ENCODE peak calls at places on chromosome 5, in five cellular contexts. O, F, Z, C and N are unnamed samples.

GRCh38 chr5:99030871-99031440 is 102.1 kb upstream of the CHD1 start:
- DNase-seq in O (no peak), F (no peak), Z (no peak), C (no peak), N (no peak)

GRCh38 chr5:72557147-72557501 is 49.9 kb upstream of the ZNF366 start:
- DNase-seq in O (no peak), F (no peak), Z (no peak), C (no peak), N (no peak)

GRCh38 chr5:90982576-90982975 is 400.5 kb downstream of the ARRDC3 start:
- DNase-seq in O (no peak), F (no peak), Z (no peak), C (no peak), N (no peak)

GRCh38 chr5:31824886-31825774 is 186.2 kb downstream of the PDZD2 start:
- DNase-seq in O (peak; percentile 17), F (peak; percentile 85), Z (peak; percentile 60), C (no peak), N (peak; percentile 10)

GRCh38 chr5:142645456-142645855 is 40.4 kb downstream of the FGF1 start:
- DNase-seq in O (no peak), F (no peak), Z (no peak), C (no peak), N (no peak)

GRCh38 chr5:139492700-139493192 is 10.2 kb upstream of the STING1 start:
- DNase-seq in O (no peak), F (no peak), Z (no peak), C (no peak), N (no peak)

GRCh38 chr5:35922468-35922867 is 16.0 kb downstream of the CAPSL start:
- DNase-seq in O (no peak), F (no peak), Z (no peak), C (no peak), N (no peak)

GRCh38 chr5:142726188-142726731 is 40.4 kb upstream of the FGF1 start:
- DNase-seq in O (no peak), F (no peak), Z (no peak), C (no peak), N (no peak)

GRCh38 chr5:147479431-147479830 is 30.4 kb downstream of the DPYSL3 start:
- DNase-seq in O (no peak), F (no peak), Z (no peak), C (no peak), N (no peak)

GRCh38 chr5:69493235-69493925 is 790 bp downstream of the OCLN start:
- DNase-seq in O (no peak), F (peak; percentile 86), Z (no peak), C (peak; percentile 73), N (no peak)

GRCh38 chr5:106094128-106094726 is 1576.5 kb downstream of the EFNA5 start:
- DNase-seq in O (no peak), F (no peak), Z (no peak), C (no peak), N (no peak)

GRCh38 chr5:31911291-31912265 is 262.5 kb downstream of the GOLPH3 start:
- DNase-seq in O (no peak), F (no peak), Z (no peak), C (no peak), N (no peak)

GRCh38 chr5:96582343-96582742 is 79.8 kb upstream of the CAST start:
- DNase-seq in O (no peak), F (no peak), Z (no peak), C (peak; percentile 55), N (no peak)

GRCh38 chr5:982377-983237 is 26.0 kb upstream of the NKD2 start:
- DNase-seq in O (no peak), F (peak; percentile 93), Z (no peak), C (no peak), N (no peak)

GRCh38 chr5:82011761-82012160 is 39.9 kb downstream of the ATG10 start:
- DNase-seq in O (no peak), F (no peak), Z (no peak), C (no peak), N (no peak)

GRCh38 chr5:133531634-133532033 is 80.7 kb downstream of the FSTL4 start:
- DNase-seq in O (no peak), F (no peak), Z (no peak), C (no peak), N (no peak)

GRCh38 chr5:173055042-173055721 is 970 bp upstream of the CREBRF start:
- DNase-seq in O (no peak), F (no peak), Z (no peak), C (no peak), N (no peak)
- H3K27ac ChIP-seq in O (peak overlapping the region; percentile 100), F (no peak overlapping the region), Z (no peak overlapping the region), C (no peak overlapping the region), N (peak overlapping the region; percentile 97)

GRCh38 chr5:141398608-141399007 is 861 bp downstream of the PCDHGB5 start:
- DNase-seq in O (no peak), F (no peak), Z (no peak), C (no peak), N (no peak)
- H3K9me3 ChIP-seq in O (peaks cover 4% of the 10 kb centered on the region), F (peaks cover 56% of the 10 kb centered on the region), Z (peaks cover 84% of the 10 kb centered on the region), C (no peaks in the 10 kb centered on the region), N (peaks cover 32% of the 10 kb centered on the region)

GRCh38 chr5:137055271-137055872 is 443.8 kb downstream of the SPOCK1 start:
- DNase-seq in O (no peak), F (no peak), Z (no peak), C (no peak), N (no peak)

GRCh38 chr5:137054335-137054734 is 444.8 kb downstream of the SPOCK1 start:
- DNase-seq in O (no peak), F (no peak), Z (no peak), C (no peak), N (no peak)

GRCh38 chr5:137054792-137055191 is 444.3 kb downstream of the SPOCK1 start:
- DNase-seq in O (no peak), F (no peak), Z (no peak), C (no peak), N (no peak)

GRCh38 chr5:137056676-137057075 is 442.4 kb downstream of the SPOCK1 start:
- DNase-seq in O (no peak), F (no peak), Z (no peak), C (no peak), N (no peak)

DNA sequence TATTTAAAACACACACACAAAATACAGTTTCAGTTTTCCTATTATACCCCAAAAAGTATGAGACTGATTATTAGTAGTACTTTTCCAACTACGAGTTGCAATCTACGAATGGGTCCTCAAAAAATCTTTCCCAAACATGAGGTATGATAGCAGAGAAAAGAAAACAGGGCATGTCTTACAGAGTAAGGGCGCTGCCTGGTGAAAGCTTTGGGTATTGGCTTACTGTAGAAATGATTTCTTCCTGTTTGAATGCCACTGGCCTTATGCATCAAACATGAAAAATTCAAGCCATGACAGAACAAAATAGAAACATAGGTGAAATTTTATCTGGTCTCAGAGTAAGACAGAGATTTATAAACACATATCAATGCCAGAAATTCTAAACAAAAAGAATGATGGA is 448.0 kb downstream of the SPOCK1 start:
- DNase-seq in O (no peak), F (peak; percentile 62), Z (no peak), C (no peak), N (no peak)
- TF ChIP-seq CTCF in O (no peak), F (peak; percentile 72), Z (no peak), C (no peak), N (no peak)

DNA sequence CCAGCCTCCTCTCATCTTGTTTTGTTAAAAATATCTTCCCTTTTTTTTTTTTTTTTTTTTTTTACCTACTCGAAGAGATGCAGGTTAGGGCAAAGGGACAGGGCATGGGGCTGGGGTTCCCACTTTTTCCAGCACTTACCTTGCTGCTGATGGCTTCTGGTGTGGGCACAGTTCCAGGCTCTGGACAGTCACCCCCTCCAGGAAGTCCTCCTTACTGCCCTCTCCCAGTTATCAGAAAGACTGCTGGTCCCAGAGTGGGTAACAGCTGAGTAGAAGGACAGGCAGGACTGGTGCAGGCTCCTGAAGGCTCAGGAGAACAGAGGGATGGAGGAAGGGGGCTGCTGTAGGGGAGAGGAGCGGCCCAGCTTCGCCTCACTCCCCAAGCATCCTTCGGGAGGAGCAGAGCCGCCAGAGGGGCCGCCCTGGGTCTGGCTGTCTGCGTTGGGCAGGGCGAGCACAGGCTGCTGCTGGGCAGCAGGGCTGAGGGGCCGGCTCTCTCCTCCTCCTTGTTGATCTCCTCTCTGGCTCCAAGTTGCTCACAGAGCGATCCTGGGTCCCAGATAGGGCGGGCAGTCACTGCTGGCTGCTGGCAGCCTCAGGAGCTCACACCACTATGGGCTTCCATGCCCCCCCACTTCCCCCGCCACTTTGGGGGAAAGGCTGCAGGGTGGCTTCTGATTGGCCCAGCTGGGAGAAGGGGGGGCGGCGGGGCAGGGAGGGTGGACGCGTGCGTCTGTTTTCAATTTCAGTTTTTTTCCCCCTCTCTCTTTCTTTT is at the start of gene PDGFRB:
- DNase-seq in O (peak; percentile 92), F (peak; percentile 90), Z (peak; percentile 92), C (peak; percentile 73), N (no peak)
- H3K27ac ChIP-seq in O (peak within 1 kb of the TSS; percentile 72), F (peak within 1 kb of the TSS; percentile 41), Z (peak within 1 kb of the TSS; percentile 88), C (peak within 1 kb of the TSS; percentile 79), N (no peak within 1 kb of the TSS)